ENCODE peak calls at places on chromosomes 13 and 19, in ten cellular contexts. R is mucosa of gallbladder; W is SK-MEL-5; E is pons; C is glutamatergic neuron; T is psoas muscle; U is stimulated activated CD8-positive, alpha-beta memory T cell treated with anti-CD3 and anti-CD28 coated beads, Interleukin-2, amount 100 ng/mL, for 1 hour; A is NCI-H146; O is left cardiac atrium; M is GM13977. G is an unnamed sample.

GRCh38 chr19:14843169-14843568 is 5.6 kb downstream of the OR7A10 start:
- DNase-seq in R (no peak), W (no peak), E (no peak), C (no peak), T (no peak), U (no peak), A (no peak), O (no peak), M (no peak), G (no peak)

GRCh38 chr13:50451609-50452008 is 391.9 kb downstream of the DLEU7 start:
- DNase-seq in R (no peak), W (no peak), E (no peak), C (no peak), T (peak), U (no peak), A (no peak), O (no peak), M (no peak), G (no peak)

GRCh38 chr13:85650613-85651012 is 148.6 kb downstream of the SLITRK6 start:
- DNase-seq in R (no peak), W (no peak), E (no peak), C (no peak), T (no peak), U (no peak), A (no peak), O (no peak), M (no peak), G (no peak)

GRCh38 chr13:46124531-46124966 is 19.7 kb upstream of the CPB2 start:
- DNase-seq in R (no peak), W (no peak), E (no peak), C (no peak), T (no peak), U (no peak), A (no peak), O (no peak), M (no peak), G (no peak)

GRCh38 chr13:44540761-44541434 is 35.2 kb downstream of the TSC22D1 start:
- DNase-seq in R (no peak), W (no peak), E (no peak), C (no peak), T (no peak), U (no peak), A (no peak), O (no peak), M (no peak), G (no peak)

GRCh38 chr13:26051231-26052135 is at the start of gene SHISA2:
- DNase-seq in R (no peak), W (peak), E (no peak), C (peak), T (peak), U (no peak), A (peak), O (peak), M (peak), G (no peak)

GRCh38 chr13:41137951-41138350 is 5.3 kb upstream of the KBTBD6 start:
- DNase-seq in R (no peak), W (no peak), E (no peak), C (no peak), T (no peak), U (no peak), A (no peak), O (no peak), M (no peak), G (peak)

GRCh38 chr13:114164681-114165429 is 14.2 kb upstream of the CFAP97D2 start:
- DNase-seq in R (no peak), W (no peak), E (no peak), C (no peak), T (no peak), U (no peak), A (no peak), O (no peak), M (no peak), G (no peak)

GRCh38 chr19:2308114-2308556 is at the start of gene LINGO3:
- DNase-seq in R (no peak), W (no peak), E (no peak), C (no peak), T (no peak), U (no peak), A (peak), O (no peak), M (no peak), G (no peak)

GRCh38 chr13:102040812-102041211 is 361.0 kb downstream of the FGF14 start:
- DNase-seq in R (no peak), W (no peak), E (no peak), C (no peak), T (no peak), U (no peak), A (peak), O (no peak), M (no peak), G (no peak)

GRCh38 chr19:1616396-1616795 is 11.1 kb upstream of the UQCR11 start:
- DNase-seq in R (peak), W (no peak), E (no peak), C (no peak), T (no peak), U (no peak), A (no peak), O (no peak), M (no peak), G (no peak)

GRCh38 chr13:104460553-104460952 is 1394.3 kb upstream of the SLC10A2 start:
- DNase-seq in R (no peak), W (no peak), E (no peak), C (no peak), T (no peak), U (no peak), A (no peak), O (no peak), M (no peak), G (no peak)

GRCh38 chr19:3362217-3362907 is 4.0 kb upstream of the NFIC start:
- DNase-seq in R (no peak), W (no peak), E (no peak), C (no peak), T (no peak), U (no peak), A (no peak), O (no peak), M (no peak), G (no peak)

GRCh38 chr13:37966266-37966665 is 96.7 kb upstream of the TRPC4 start:
- DNase-seq in R (no peak), W (no peak), E (no peak), C (no peak), T (no peak), U (no peak), A (no peak), O (no peak), M (no peak), G (no peak)

GRCh38 chr13:61294467-61295186 is 121.0 kb downstream of the PCDH20 start:
- DNase-seq in R (no peak), W (no peak), E (no peak), C (no peak), T (no peak), U (no peak), A (no peak), O (no peak), M (no peak), G (peak)

GRCh38 chr13:78601124-78601885 is 2.0 kb downstream of the POU4F1 start:
- DNase-seq in R (no peak), W (no peak), E (no peak), C (peak), T (no peak), U (no peak), A (peak), O (no peak), M (no peak), G (no peak)

GRCh38 chr19:38401148-38401547 is 1.7 kb upstream of the FAM98C start:
- DNase-seq in R (no peak), W (no peak), E (no peak), C (no peak), T (no peak), U (no peak), A (no peak), O (no peak), M (no peak), G (no peak)

GRCh38 chr19:41599175-41599966 is 23.4 kb downstream of the CEACAM21 start:
- DNase-seq in R (no peak), W (no peak), E (no peak), C (no peak), T (no peak), U (no peak), A (no peak), O (no peak), M (no peak), G (no peak)

GRCh38 chr13:100803091-100803490 is 128.5 kb upstream of the TMTC4 start:
- DNase-seq in R (no peak), W (no peak), E (no peak), C (no peak), T (no peak), U (no peak), A (no peak), O (no peak), M (no peak), G (no peak)

GRCh38 chr19:1046836-1047695 is 7.2 kb downstream of the ABCA7 start:
- DNase-seq in R (no peak), W (no peak), E (no peak), C (no peak), T (peak), U (no peak), A (no peak), O (peak), M (no peak), G (no peak)

GRCh38 chr19:54168174-54168917 is 4.6 kb downstream of the TMC4 start:
- DNase-seq in R (peak), W (peak), E (peak), C (peak), T (peak), U (peak), A (peak), O (peak), M (peak), G (no peak)

GRCh38 chr19:13756210-13756609 is 8.1 kb upstream of the MRI1 start:
- DNase-seq in R (no peak), W (no peak), E (no peak), C (no peak), T (no peak), U (no peak), A (no peak), O (no peak), M (no peak), G (no peak)

GRCh38 chr19:58586131-58586765 is 13.1 kb upstream of the MZF1 start:
- DNase-seq in R (peak), W (no peak), E (no peak), C (no peak), T (no peak), U (no peak), A (no peak), O (no peak), M (no peak), G (no peak)

GRCh38 chr19:38266981-38267597 is 2.7 kb downstream of the SPINT2 start:
- DNase-seq in R (no peak), W (no peak), E (no peak), C (no peak), T (no peak), U (no peak), A (no peak), O (no peak), M (no peak), G (no peak)

GRCh38 chr19:47310819-47311218 is 1.2 kb downstream of the C5AR1 start:
- DNase-seq in R (no peak), W (no peak), E (peak), C (no peak), T (no peak), U (no peak), A (peak), O (peak), M (no peak), G (no peak)

GRCh38 chr13:30148791-30149190 is 158.6 kb downstream of the KATNAL1 start:
- DNase-seq in R (no peak), W (no peak), E (no peak), C (no peak), T (no peak), U (no peak), A (no peak), O (no peak), M (no peak), G (no peak)

GRCh38 chr19:40700083-40700482 is 9.6 kb upstream of the NUMBL start:
- DNase-seq in R (no peak), W (no peak), E (no peak), C (no peak), T (no peak), U (no peak), A (no peak), O (no peak), M (no peak), G (no peak)

GRCh38 chr13:65965496-65965895 is 1264.6 kb downstream of the PCDH9 start:
- DNase-seq in R (no peak), W (no peak), E (no peak), C (no peak), T (no peak), U (no peak), A (no peak), O (no peak), M (no peak), G (no peak)

GRCh38 chr13:19860884-19861655 is 2.4 kb downstream of the ZMYM5 start:
- DNase-seq in R (no peak), W (peak), E (peak), C (no peak), T (no peak), U (no peak), A (no peak), O (no peak), M (no peak), G (no peak)

GRCh38 chr19:2950286-2951124 is 5.7 kb upstream of the ZNF77 start:
- DNase-seq in R (peak), W (peak), E (peak), C (peak), T (peak), U (peak), A (peak), O (peak), M (peak), G (peak)

GRCh38 chr13:20911037-20911436 is 8.5 kb upstream of the XPO4 start:
- DNase-seq in R (no peak), W (peak), E (no peak), C (no peak), T (no peak), U (no peak), A (no peak), O (no peak), M (no peak), G (no peak)

GRCh38 chr19:39845621-39846175 is 481 bp downstream of the FBL start:
- DNase-seq in R (no peak), W (peak), E (no peak), C (peak), T (no peak), U (no peak), A (peak), O (no peak), M (no peak), G (no peak)

GRCh38 chr19:719081-719512 is 10.4 kb downstream of the PALM start:
- DNase-seq in R (no peak), W (no peak), E (no peak), C (no peak), T (peak), U (no peak), A (no peak), O (peak), M (no peak), G (no peak)

GRCh38 chr13:100089633-100090032 is 740 bp downstream of the PCCA start:
- DNase-seq in R (no peak), W (peak), E (peak), C (no peak), T (no peak), U (no peak), A (no peak), O (no peak), M (peak), G (no peak)

GRCh38 chr19:12778020-12778904 is 2.9 kb upstream of the HOOK2 start:
- DNase-seq in R (peak), W (peak), E (no peak), C (peak), T (peak), U (no peak), A (peak), O (peak), M (peak), G (no peak)

GRCh38 chr19:3708207-3708931 is at the start of gene TJP3:
- DNase-seq in R (peak), W (no peak), E (no peak), C (no peak), T (no peak), U (no peak), A (no peak), O (no peak), M (no peak), G (no peak)

GRCh38 chr13:44218501-44219240 is 155.0 kb upstream of the SERP2 start:
- DNase-seq in R (peak), W (no peak), E (peak), C (no peak), T (peak), U (no peak), A (peak), O (peak), M (no peak), G (no peak)

GRCh38 chr13:90800082-90800746 is 547.3 kb upstream of the MIR17HG start:
- DNase-seq in R (peak), W (no peak), E (peak), C (no peak), T (peak), U (no peak), A (no peak), O (peak), M (no peak), G (no peak)

GRCh38 chr19:49553451-49554271 is 25.9 kb downstream of the RCN3 start:
- DNase-seq in R (no peak), W (no peak), E (no peak), C (no peak), T (no peak), U (no peak), A (peak), O (no peak), M (no peak), G (no peak)

GRCh38 chr19:920051-920857 is 3.1 kb downstream of the KISS1R start:
- DNase-seq in R (no peak), W (no peak), E (no peak), C (no peak), T (no peak), U (peak), A (peak), O (no peak), M (peak), G (no peak)